ENCODE peak calls at places on chromosomes 4 and X, in eight cellular contexts. C is heart right ventricle; R is neural progenitor cell; Q is CD8-positive, alpha-beta T cell; U is tibial artery; E is GM23338; N is esophagus squamous epithelium; P is SK-N-SH. B is an unnamed sample.
A peak's percentile ranks its signal among the peaks of the same experiment; 100 is the strongest.

GRCh38 chrX:40008841-40009461 is 88.8 kb downstream of the BCOR start:
- DNase-seq in C (peak; percentile 65), R (peak; percentile 72), Q (no peak), U (no peak), E (peak; percentile 52), N (no peak), P (peak; percentile 82), B (no peak)

GRCh38 chr4:163003979-163004378 is 162.7 kb downstream of the NAF1 start:
- DNase-seq in C (no peak), R (no peak), Q (no peak), U (no peak), E (peak; percentile 30), N (no peak), P (no peak), B (no peak)

GRCh38 chr4:33850503-33850902 is 2393.8 kb downstream of the ARAP2 start:
- DNase-seq in C (no peak), R (no peak), Q (no peak), U (no peak), E (no peak), N (no peak), P (no peak), B (no peak)

GRCh38 chr4:15906024-15906443 is 32.5 kb downstream of the FGFBP1 start:
- DNase-seq in C (no peak), R (peak; percentile 39), Q (no peak), U (no peak), E (peak; percentile 75), N (no peak), P (no peak), B (no peak)

GRCh38 chr4:31613946-31614623 is 893.9 kb downstream of the PCDH7 start:
- DNase-seq in C (no peak), R (peak; percentile 21), Q (no peak), U (no peak), E (no peak), N (no peak), P (no peak), B (no peak)

GRCh38 chr4:3307486-3307885 is 14.7 kb downstream of the RGS12 start:
- DNase-seq in C (no peak), R (no peak), Q (peak; percentile 8), U (peak; percentile 7), E (no peak), N (no peak), P (no peak), B (no peak)

GRCh38 chr4:154877110-154877760 is 96.2 kb downstream of the RBM46 start:
- DNase-seq in C (no peak), R (no peak), Q (no peak), U (no peak), E (no peak), N (no peak), P (no peak), B (peak; percentile 16)

GRCh38 chrX:13266641-13267420 is 53.0 kb downstream of the ATXN3L start:
- DNase-seq in C (no peak), R (peak; percentile 93), Q (no peak), U (no peak), E (peak; percentile 7), N (no peak), P (no peak), B (no peak)

GRCh38 chr4:16027626-16028025 is 56.2 kb downstream of the PROM1 start:
- DNase-seq in C (no peak), R (no peak), Q (no peak), U (no peak), E (no peak), N (no peak), P (no peak), B (no peak)

GRCh38 chr4:177861551-177862094 is 419.4 kb upstream of the AGA start:
- DNase-seq in C (no peak), R (no peak), Q (no peak), U (no peak), E (no peak), N (no peak), P (no peak), B (no peak)

GRCh38 chrX:125205084-125205917 is 114.4 kb upstream of the TEX13C start:
- DNase-seq in C (peak; percentile 24), R (peak; percentile 78), Q (peak; percentile 23), U (peak; percentile 55), E (peak; percentile 78), N (no peak), P (peak; percentile 33), B (peak; percentile 22)

GRCh38 chrX:50721771-50722521 is 92.0 kb downstream of the SHROOM4 start:
- DNase-seq in C (no peak), R (peak; percentile 45), Q (no peak), U (no peak), E (peak; percentile 69), N (no peak), P (no peak), B (no peak)

GRCh38 chrX:106898462-106898861 is 4.7 kb downstream of the RIPPLY1 start:
- DNase-seq in C (no peak), R (peak; percentile 68), Q (no peak), U (no peak), E (peak; percentile 67), N (no peak), P (peak; percentile 14), B (peak; percentile 42)

GRCh38 chr4:118773082-118773792 is 62.7 kb downstream of the SEC24D start:
- DNase-seq in C (no peak), R (no peak), Q (no peak), U (no peak), E (no peak), N (no peak), P (no peak), B (no peak)

GRCh38 chr4:121799888-121800501 is 1.1 kb upstream of the EXOSC9 start:
- DNase-seq in C (no peak), R (no peak), Q (no peak), U (no peak), E (no peak), N (no peak), P (no peak), B (no peak)
- H3K4me3 ChIP-seq in C (no peak overlapping the region), R (peak overlapping the region; percentile 93), Q (peak overlapping the region; percentile 83), U (peak overlapping the region; percentile 83), E (no peak overlapping the region), N (no peak overlapping the region), P (no peak overlapping the region), B (no peak overlapping the region)

DNA sequence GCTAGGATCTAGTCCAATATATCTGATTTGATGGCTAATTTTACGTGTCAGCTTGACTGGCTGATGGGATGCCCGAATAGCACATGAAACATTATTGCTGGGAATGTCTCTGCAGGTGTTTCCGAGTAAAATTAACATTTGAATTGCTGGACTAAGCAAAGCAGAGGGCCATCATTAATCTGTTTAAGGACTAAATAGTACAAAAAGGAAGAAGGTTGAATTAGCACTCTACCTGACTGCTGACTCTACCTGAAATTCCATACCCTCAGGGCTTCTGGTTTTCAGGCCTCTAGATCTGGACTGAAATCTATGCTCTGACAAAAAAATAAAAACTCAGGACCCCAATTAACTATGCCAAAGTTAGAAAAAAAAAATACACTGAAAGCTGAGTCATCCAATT is 1021.9 kb downstream of the FAM133A start:
- DNase-seq in C (no peak), R (no peak), Q (no peak), U (no peak), E (peak; percentile 27), N (no peak), P (no peak), B (no peak)
- H3K27ac ChIP-seq in C (no peak overlapping the region), R (no peak overlapping the region), Q (no peak overlapping the region), U (no peak overlapping the region), E (peak overlapping the region; percentile 97), N (no peak overlapping the region), P (no peak overlapping the region), B (no peak overlapping the region)

GRCh38 chr4:184649971-184650855 is 675 bp downstream of the PRIMPOL start:
- DNase-seq in C (no peak), R (peak; percentile 64), Q (no peak), U (peak; percentile 32), E (peak; percentile 57), N (no peak), P (peak; percentile 31), B (no peak)

GRCh38 chr4:184648220-184649025 is 824 bp downstream of the CASP3 start:
- DNase-seq in C (peak; percentile 76), R (peak; percentile 69), Q (peak; percentile 57), U (peak; percentile 64), E (peak; percentile 54), N (peak; percentile 12), P (peak; percentile 62), B (no peak)

GRCh38 chr4:184647391-184648101 is 1.7 kb downstream of the CASP3 start:
- DNase-seq in C (no peak), R (no peak), Q (no peak), U (no peak), E (peak; percentile 21), N (no peak), P (no peak), B (no peak)

GRCh38 chr4:184651899-184652298 is 2.4 kb downstream of the PRIMPOL start:
- DNase-seq in C (no peak), R (no peak), Q (no peak), U (no peak), E (peak; percentile 51), N (no peak), P (no peak), B (no peak)

GRCh38 chr4:184649026-184649970 is at the start of the genes CASP3 and PRIMPOL:
- DNase-seq in C (peak; percentile 97), R (peak; percentile 97), Q (peak; percentile 95), U (peak; percentile 96), E (peak; percentile 96), N (peak; percentile 97), P (peak; percentile 95), B (peak; percentile 91)
- TF ChIP-seq CTCF in C (no peak), R (peak; percentile 27), Q (no peak), U (no peak), E (no peak), N (peak; percentile 35), P (peak; percentile 22), B (peak; percentile 35)

DNA sequence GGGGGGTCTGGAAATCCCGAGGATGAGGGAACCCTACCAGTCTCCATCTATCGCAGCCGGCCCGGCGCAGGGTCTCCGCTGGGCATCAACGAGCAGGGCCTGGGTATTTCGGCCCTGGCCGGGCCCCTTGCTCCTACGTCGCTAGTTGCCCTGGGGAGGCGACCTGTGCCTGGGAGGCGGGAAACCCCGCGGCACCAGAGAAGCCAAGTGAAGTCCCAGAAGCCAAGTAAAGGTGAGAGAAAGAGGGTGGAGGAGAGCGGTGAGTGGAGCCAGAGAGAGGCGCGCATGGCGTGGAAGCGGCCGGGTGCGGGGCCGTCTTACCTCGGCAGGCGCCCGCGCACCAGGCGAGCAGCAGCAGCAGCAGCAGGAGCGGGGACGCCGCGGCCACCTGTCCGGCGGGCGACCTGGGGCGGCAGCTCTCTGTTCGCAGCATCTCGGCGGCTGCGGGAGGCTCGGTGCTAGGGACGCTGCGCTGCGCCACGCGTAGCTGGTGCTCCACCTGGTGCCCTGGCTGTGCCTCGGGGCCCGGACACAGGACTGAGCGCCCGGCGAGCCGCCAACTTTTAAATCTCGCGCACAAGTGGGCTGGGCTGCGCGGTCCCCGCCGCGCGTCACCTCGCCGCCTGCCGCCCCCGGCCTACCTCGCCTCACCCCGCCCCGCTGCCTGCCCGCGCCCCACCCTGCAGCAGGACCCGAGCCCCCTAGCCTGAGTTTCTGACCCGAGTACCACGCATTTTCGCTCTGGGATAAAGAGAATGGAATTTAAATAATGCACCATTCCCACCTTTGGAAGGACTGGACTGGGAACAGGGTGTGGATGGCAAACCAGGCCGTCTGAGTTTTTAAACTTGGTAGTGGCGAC is at the start of gene NMU:
- DNase-seq in C (peak; percentile 18), R (peak; percentile 79), Q (peak; percentile 21), U (peak; percentile 24), E (peak; percentile 78), N (no peak), P (peak; percentile 87), B (no peak)
- H3K4me3 ChIP-seq in C (peak within 1 kb of the TSS; percentile 43), R (peak within 1 kb of the TSS; percentile 88), Q (no peak within 1 kb of the TSS), U (peak within 1 kb of the TSS; percentile 39), E (peak within 1 kb of the TSS; percentile 87), N (peak within 1 kb of the TSS; percentile 53), P (peak within 1 kb of the TSS; percentile 51), B (peak within 1 kb of the TSS; percentile 47)

GRCh38 chr4:140257461-140258305 is 103.7 kb upstream of the MAML3 start:
- DNase-seq in C (no peak), R (no peak), Q (no peak), U (no peak), E (no peak), N (no peak), P (no peak), B (no peak)
- H3K27ac ChIP-seq in C (no peak overlapping the region), R (no peak overlapping the region), Q (no peak overlapping the region), U (no peak overlapping the region), E (no peak overlapping the region), N (no peak overlapping the region), P (peak overlapping the region; percentile 55), B (no peak overlapping the region)

B was measured in brain microvascular endothelial cell.